ENCODE peak calls at places on chromosomes 6 and 20, in nine cellular contexts. M, N, V, Q, D, E, L, U and K are unnamed samples.

GRCh38 chr6:139941826-139942225 is 567.4 kb upstream of the CITED2 start:
- DNase-seq in M (no peak), N (no peak), V (no peak), Q (no peak), D (no peak), E (no peak), L (no peak), U (no peak), K (no peak)

GRCh38 chr20:34074101-34074760 is 37.8 kb downstream of the EIF2S2 start:
- DNase-seq in M (no peak), N (no peak), V (no peak), Q (no peak), D (no peak), E (no peak), L (no peak), U (no peak), K (no peak)

GRCh38 chr6:166766769-166767168 is 139.7 kb upstream of the RPS6KA2 start:
- DNase-seq in M (no peak), N (no peak), V (no peak), Q (no peak), D (no peak), E (no peak), L (no peak), U (no peak), K (no peak)

GRCh38 chr6:3893487-3893886 is 44.3 kb downstream of the FAM50B start:
- DNase-seq in M (no peak), N (no peak), V (no peak), Q (no peak), D (no peak), E (no peak), L (no peak), U (no peak), K (no peak)

GRCh38 chr6:93721386-93722048 is 302.2 kb upstream of the EPHA7 start:
- DNase-seq in M (no peak), N (peak; percentile 11), V (peak; percentile 30), Q (no peak), D (no peak), E (no peak), L (no peak), U (no peak), K (no peak)

GRCh38 chr6:11556308-11556707 is 18.8 kb downstream of the TMEM170B start:
- DNase-seq in M (no peak), N (no peak), V (no peak), Q (no peak), D (no peak), E (no peak), L (no peak), U (no peak), K (no peak)

GRCh38 chr20:64173116-64173515 is 8.9 kb downstream of the MYT1 start:
- DNase-seq in M (no peak), N (no peak), V (no peak), Q (no peak), D (no peak), E (no peak), L (no peak), U (no peak), K (no peak)

GRCh38 chr20:41287327-41287726 is 30.2 kb downstream of the ZHX3 start:
- DNase-seq in M (no peak), N (no peak), V (no peak), Q (no peak), D (no peak), E (no peak), L (no peak), U (no peak), K (no peak)

GRCh38 chr6:43497129-43497396 is 13.1 kb downstream of the LRRC73 start:
- DNase-seq in M (no peak), N (no peak), V (no peak), Q (no peak), D (no peak), E (no peak), L (no peak), U (no peak), K (no peak)

GRCh38 chr6:147507162-147508072 is 1.1 kb upstream of the SAMD5 start:
- DNase-seq in M (no peak), N (peak; percentile 80), V (peak; percentile 25), Q (no peak), D (no peak), E (peak; percentile 15), L (no peak), U (peak; percentile 25), K (no peak)

GRCh38 chr6:137724018-137724403 is 143.0 kb upstream of the TNFAIP3 start:
- DNase-seq in M (no peak), N (no peak), V (no peak), Q (no peak), D (no peak), E (no peak), L (no peak), U (no peak), K (no peak)

GRCh38 chr6:5132741-5133140 is 47.6 kb downstream of the PPP1R3G start:
- DNase-seq in M (no peak), N (no peak), V (peak; percentile 57), Q (no peak), D (peak; percentile 45), E (peak; percentile 70), L (peak; percentile 47), U (peak; percentile 79), K (peak; percentile 59)

GRCh38 chr6:150652848-150653613 is 53.3 kb downstream of the PLEKHG1 start:
- DNase-seq in M (no peak), N (no peak), V (no peak), Q (no peak), D (no peak), E (no peak), L (no peak), U (no peak), K (no peak)

GRCh38 chr6:150208606-150209352 is 65.9 kb downstream of the PPP1R14C start:
- DNase-seq in M (no peak), N (peak; percentile 90), V (no peak), Q (no peak), D (no peak), E (no peak), L (no peak), U (no peak), K (no peak)

GRCh38 chr6:27814665-27815424 is 97.4 kb downstream of the OR2B2 start:
- DNase-seq in M (no peak), N (no peak), V (peak; percentile 63), Q (no peak), D (peak; percentile 83), E (no peak), L (peak; percentile 59), U (peak; percentile 65), K (peak; percentile 86)

GRCh38 chr6:133390168-133390567 is 149.0 kb downstream of the EYA4 start:
- DNase-seq in M (no peak), N (no peak), V (no peak), Q (no peak), D (no peak), E (no peak), L (no peak), U (no peak), K (no peak)

GRCh38 chr6:3960754-3961361 is 111.7 kb downstream of the FAM50B start:
- DNase-seq in M (no peak), N (no peak), V (no peak), Q (no peak), D (no peak), E (no peak), L (no peak), U (no peak), K (no peak)

GRCh38 chr6:127776320-127776719 is 124.5 kb downstream of the THEMIS start:
- DNase-seq in M (no peak), N (no peak), V (no peak), Q (no peak), D (no peak), E (no peak), L (no peak), U (no peak), K (no peak)

GRCh38 chr20:63362426-63363009 is 1.4 kb upstream of the CHRNA4 start:
- DNase-seq in M (no peak), N (no peak), V (no peak), Q (no peak), D (no peak), E (no peak), L (no peak), U (no peak), K (no peak)

GRCh38 chr20:4243071-4243470 is 227.7 kb upstream of the RNF24 start:
- DNase-seq in M (no peak), N (no peak), V (no peak), Q (no peak), D (no peak), E (no peak), L (no peak), U (no peak), K (no peak)